ENCODE peak calls at places on chromosome 21, in six cellular contexts. G is uterus, C is heart left ventricle, E is suprapubic skin, T is upper lobe of left lung, Z is heart right ventricle. B is an unnamed sample.

GRCh38 chr21:25837545-25838263 is 102.9 kb downstream of the GABPA start:
- DNase-seq in T (no peak), Z (no peak), C (no peak), G (no peak), E (no peak), B (peak)

GRCh38 chr21:32240708-32241433 is 38.0 kb downstream of the MIS18A start:
- DNase-seq in G (no peak), C (no peak), T (no peak), E (no peak), Z (no peak), B (no peak)

GRCh38 chr21:44549525-44550211 is 1.6 kb downstream of the KRTAP10-2 start:
- DNase-seq in C (no peak), E (no peak), Z (no peak), T (no peak), G (no peak), B (no peak)

GRCh38 chr21:29812947-29813346 is 126.8 kb downstream of the GRIK1 start:
- DNase-seq in Z (no peak), C (no peak), G (no peak), T (no peak), E (no peak), B (no peak)

GRCh38 chr21:38863843-38864363 is 58.2 kb downstream of the ETS2 start:
- DNase-seq in G (no peak), Z (no peak), E (no peak), T (no peak), C (no peak), B (no peak)

GRCh38 chr21:42474043-42474831 is 21.8 kb downstream of the RSPH1 start:
- DNase-seq in C (no peak), T (peak), E (peak), G (no peak), Z (no peak), B (peak)

GRCh38 chr21:43654806-43655489 is 4.3 kb downstream of the HSF2BP start:
- DNase-seq in E (no peak), T (no peak), C (no peak), Z (no peak), G (no peak), B (peak)

GRCh38 chr21:28294046-28294445 is 698.6 kb downstream of the LTN1 start:
- DNase-seq in E (no peak), C (no peak), G (no peak), Z (no peak), T (no peak), B (peak)

GRCh38 chr21:29318354-29318753 is 19.6 kb downstream of the BACH1 start:
- DNase-seq in Z (no peak), C (no peak), T (no peak), G (no peak), E (no peak), B (peak)

GRCh38 chr21:33434770-33435360 is 31.7 kb downstream of the IFNGR2 start:
- DNase-seq in G (no peak), Z (peak), T (no peak), E (no peak), C (no peak), B (peak)

GRCh38 chr21:38817371-38818335 is 11.9 kb downstream of the ETS2 start:
- DNase-seq in C (no peak), G (no peak), Z (no peak), E (no peak), T (no peak), B (peak)

GRCh38 chr21:39564200-39564599 is 48.5 kb upstream of the B3GALT5 start:
- DNase-seq in T (no peak), C (peak), G (no peak), Z (peak), E (no peak), B (no peak)

GRCh38 chr21:21074305-21074704 is 76.1 kb downstream of the NCAM2 start:
- DNase-seq in C (no peak), G (no peak), E (no peak), Z (no peak), T (no peak), B (no peak)

GRCh38 chr21:21714396-21714795 is 716.2 kb downstream of the NCAM2 start:
- DNase-seq in E (no peak), G (no peak), T (no peak), Z (no peak), C (no peak), B (peak)

DNA sequence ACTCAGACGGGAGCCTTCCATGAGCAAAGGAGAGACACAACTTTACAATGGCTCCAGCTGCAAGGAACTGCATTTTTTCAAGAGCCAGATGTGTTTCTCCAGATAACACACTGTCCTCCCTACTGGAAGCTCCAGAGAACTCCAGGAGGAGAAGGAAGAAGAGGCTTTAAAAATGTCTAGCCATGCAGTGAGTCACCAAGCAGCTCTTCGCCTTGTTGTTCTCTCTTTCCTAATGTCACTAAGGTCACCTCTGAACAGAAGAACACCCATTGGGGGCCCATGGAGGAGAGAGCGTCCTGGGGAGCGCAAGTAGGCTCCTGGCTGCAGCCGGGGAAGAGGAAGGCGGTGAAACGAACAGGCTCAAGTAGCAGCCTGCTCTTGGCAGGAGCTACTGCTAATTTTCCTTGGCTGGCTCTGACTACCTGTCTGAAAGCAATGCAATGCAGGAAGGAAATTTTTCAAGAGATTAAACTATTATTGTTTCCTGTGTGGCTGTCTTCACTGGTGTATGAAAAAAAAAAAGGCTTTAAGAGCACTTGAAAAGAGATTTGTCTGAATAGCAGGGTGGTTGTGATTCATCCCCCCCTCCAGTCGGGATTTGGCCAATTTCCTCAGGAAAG is 321.9 kb downstream of the SETD4 start:
- DNase-seq in E (no peak), G (peak), T (no peak), C (peak), Z (peak), B (no peak)
- TF ChIP-seq CTCF in E (no peak), G (no peak), T (no peak), C (no peak), Z (no peak), B (no peak)

GRCh38 chr21:41363370-41364270 is 1.8 kb downstream of the MX2 start:
- DNase-seq in C (no peak), T (no peak), G (no peak), E (no peak), Z (no peak), B (no peak)

GRCh38 chr21:41364308-41364707 is 2.5 kb downstream of the MX2 start:
- DNase-seq in Z (no peak), C (no peak), G (no peak), E (no peak), T (no peak), B (no peak)

GRCh38 chr21:41361786-41362604 is at the start of gene MX2:
- DNase-seq in C (peak), G (peak), E (peak), T (peak), Z (peak), B (peak)

GRCh38 chr21:41361053-41361785 is 608 bp upstream of the MX2 start:
- DNase-seq in E (no peak), Z (no peak), T (peak), G (no peak), C (no peak), B (no peak)

GRCh38 chr21:41362605-41363369 is 960 bp downstream of the MX2 start:
- DNase-seq in C (no peak), T (no peak), E (no peak), G (no peak), Z (no peak), B (no peak)
- H3K4me3 ChIP-seq in C (peak), T (peak), E (peak), G (no peak), Z (peak), B (peak)

DNA sequence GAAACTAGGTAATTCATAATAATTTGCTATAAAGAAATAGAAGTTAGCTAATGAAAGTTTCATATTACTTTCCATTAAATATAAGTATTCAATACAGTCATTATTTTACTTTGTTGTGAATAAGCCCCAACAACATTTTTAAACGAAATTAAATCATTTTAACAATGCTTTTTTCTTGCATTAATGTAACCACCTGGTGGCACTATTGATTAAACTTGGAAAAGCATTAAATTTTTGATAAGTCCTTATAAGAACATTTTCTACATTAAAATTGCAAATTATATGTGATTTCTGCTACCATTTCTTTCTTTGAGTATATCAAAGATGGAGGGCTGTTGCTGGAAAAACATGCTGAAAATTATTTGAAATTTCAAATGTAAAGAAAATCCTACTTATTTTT is 918.8 kb upstream of the TMPRSS15 start:
- DNase-seq in E (no peak), G (no peak), T (no peak), C (no peak), Z (no peak), B (peak)
- TF ChIP-seq CTCF in E (no peak), G (no peak), T (no peak), C (peak), Z (no peak), B (no peak)

GRCh38 chr21:15367061-15367626 is 302.3 kb upstream of the NRIP1 start:
- DNase-seq in E (no peak), G (no peak), T (no peak), Z (no peak), C (no peak), B (peak)
- H3K4me3 ChIP-seq in E (no peak), G (no peak), T (no peak), Z (no peak), C (no peak), B (no peak)

DNA sequence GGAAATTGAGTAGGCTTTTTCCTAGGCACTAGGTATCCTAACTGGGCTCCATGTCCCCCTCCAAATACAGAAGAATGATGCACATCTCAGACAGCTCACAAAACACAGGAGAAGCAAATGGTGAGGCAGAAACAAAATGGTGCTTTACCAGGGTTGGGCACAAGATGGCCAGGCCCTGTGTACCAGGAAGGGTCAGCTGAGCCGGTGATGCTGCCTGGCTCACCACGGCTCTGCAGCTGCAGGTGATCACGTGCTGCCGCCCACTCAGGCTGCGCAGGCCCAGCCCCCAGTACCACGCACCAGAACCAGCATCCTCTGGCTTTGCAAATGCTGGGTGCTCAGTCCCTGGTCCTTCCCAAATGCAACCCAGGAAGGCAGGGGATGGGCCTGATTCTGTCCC is 998 bp upstream of the DSCAM start:
- DNase-seq in E (no peak), G (no peak), Z (no peak), T (no peak), C (no peak), B (no peak)
- TF ChIP-seq CTCF in E (no peak), G (no peak), Z (no peak), T (no peak), C (no peak), B (no peak)

B was measured in fibroblast of mammary gland.